ENCODE peak calls at places on chromosomes 1 and 21, in five cellular contexts. M, N, V, Q and U are unnamed samples.

GRCh38 chr1:21773585-21773984 is 9.4 kb downstream of the USP48 start:
- DNase-seq in N (no peak), M (no peak), V (no peak), Q (peak), U (no peak)

GRCh38 chr1:41773144-41773571 is 145.6 kb downstream of the HIVEP3 start:
- DNase-seq in V (peak), N (peak), M (no peak), Q (no peak), U (no peak)

GRCh38 chr1:228802386-228803221 is 67.3 kb downstream of the RHOU start:
- DNase-seq in V (no peak), M (no peak), N (no peak), Q (no peak), U (no peak)

GRCh38 chr1:117180571-117180970 is 30.2 kb downstream of the VTCN1 start:
- DNase-seq in M (no peak), Q (no peak), V (no peak), N (no peak), U (no peak)

GRCh38 chr21:28193189-28193588 is 799.5 kb downstream of the LTN1 start:
- DNase-seq in Q (no peak), V (peak), M (peak), N (no peak), U (no peak)

GRCh38 chr1:65001238-65001792 is 35.0 kb upstream of the JAK1 start:
- DNase-seq in Q (no peak), N (peak), V (no peak), M (peak), U (no peak)

GRCh38 chr1:117563492-117563875 is 42.4 kb upstream of the TENT5C start:
- DNase-seq in Q (no peak), M (no peak), N (no peak), V (no peak), U (no peak)

GRCh38 chr1:117821782-117822447 is 107.5 kb downstream of the GDAP2 start:
- DNase-seq in N (peak), M (peak), V (peak), Q (peak), U (no peak)

GRCh38 chr1:181113061-181113695 is 24.7 kb downstream of the IER5 start:
- DNase-seq in Q (no peak), V (peak), N (peak), M (no peak), U (no peak)

GRCh38 chr21:34195365-34195764 is 122.0 kb downstream of the MRPS6 start:
- DNase-seq in N (no peak), V (no peak), Q (no peak), M (peak), U (no peak)

GRCh38 chr1:178684542-178685000 is 40.5 kb upstream of the RALGPS2 start:
- DNase-seq in V (peak), N (peak), Q (peak), M (no peak), U (no peak)

GRCh38 chr1:247273013-247273412 is 17.1 kb downstream of the VN1R5 start:
- DNase-seq in N (no peak), V (no peak), Q (no peak), M (no peak), U (no peak)

GRCh38 chr1:1324084-1324523 is 356 bp downstream of the INTS11 start:
- DNase-seq in N (no peak), M (no peak), V (no peak), Q (no peak), U (no peak)

GRCh38 chr1:201488817-201489581 is 17.9 kb downstream of the CSRP1 start:
- DNase-seq in V (peak), M (no peak), N (peak), Q (no peak), U (no peak)

GRCh38 chr1:58848818-58849411 is 65.1 kb upstream of the JUN start:
- DNase-seq in M (peak), V (peak), N (peak), Q (no peak), U (no peak)

GRCh38 chr1:169879034-169879835 is 14.5 kb downstream of the SCYL3 start:
- DNase-seq in N (peak), M (no peak), V (no peak), Q (no peak), U (no peak)

GRCh38 chr1:53878492-53879105 is 11.0 kb downstream of the YIPF1 start:
- DNase-seq in Q (peak), N (peak), M (peak), V (peak), U (no peak)

GRCh38 chr1:58062635-58063034 is 483.9 kb downstream of the OMA1 start:
- DNase-seq in N (no peak), V (no peak), M (no peak), Q (no peak), U (no peak)

GRCh38 chr1:114079596-114080190 is 74.0 kb downstream of the SYT6 start:
- DNase-seq in V (peak), M (no peak), N (no peak), Q (no peak), U (no peak)

GRCh38 chr1:157133431-157133830 is 4.8 kb downstream of the ETV3 start:
- DNase-seq in N (no peak), Q (no peak), V (no peak), M (no peak), U (no peak)

GRCh38 chr1:59143824-59144223 is 153.1 kb upstream of the FGGY start:
- DNase-seq in M (no peak), N (peak), Q (no peak), V (peak), U (no peak)

GRCh38 chr21:45575304-45575992 is 33.2 kb upstream of the SLC19A1 start:
- DNase-seq in N (no peak), Q (no peak), V (no peak), M (no peak), U (no peak)

GRCh38 chr1:24957016-24957807 is 27.1 kb upstream of the RUNX3 start:
- DNase-seq in M (no peak), V (no peak), N (no peak), Q (no peak), U (no peak)

GRCh38 chr1:44735992-44736391 is 3.6 kb upstream of the KIF2C start:
- DNase-seq in V (no peak), M (no peak), N (no peak), Q (no peak), U (no peak)

GRCh38 chr1:151858030-151858746 is 4.7 kb upstream of the THEM5 start:
- DNase-seq in M (no peak), Q (no peak), N (peak), V (no peak), U (no peak)

GRCh38 chr21:26572026-26572425 is 1.1 kb downstream of the CYYR1 start:
- DNase-seq in M (no peak), N (no peak), Q (no peak), V (no peak), U (no peak)

DNA sequence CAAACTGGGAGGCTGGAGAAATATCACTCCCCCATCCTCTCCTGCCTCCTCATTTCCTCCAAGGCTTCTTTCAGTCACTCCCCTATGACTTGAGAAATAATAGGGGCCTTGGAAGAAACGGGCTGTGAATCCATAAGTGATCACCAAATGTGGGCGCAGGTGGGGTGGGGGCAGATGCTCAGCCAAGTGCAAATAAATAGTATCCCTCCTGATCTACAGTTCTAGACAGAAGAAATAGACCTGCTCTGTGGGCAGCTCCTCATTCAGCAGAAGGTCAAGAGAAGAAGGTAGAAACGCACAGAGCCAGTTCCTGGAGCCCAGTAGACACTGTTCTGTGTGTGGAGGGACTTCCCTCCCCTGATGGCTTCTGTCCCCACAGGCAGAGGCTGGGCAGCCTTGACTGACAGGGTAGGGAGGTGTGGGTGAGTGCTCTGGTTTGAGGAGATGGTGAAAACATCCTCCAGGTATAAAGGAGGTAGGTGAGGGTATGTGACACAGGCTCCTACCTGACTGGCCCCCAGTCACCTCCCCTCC is 17.1 kb downstream of the PAX7 start:
- DNase-seq in Q (no peak), V (no peak), N (no peak), M (no peak), U (no peak)
- TF ChIP-seq EZH2 in Q (no peak), V (no peak), N (no peak), M (peak), U (no peak)

DNA sequence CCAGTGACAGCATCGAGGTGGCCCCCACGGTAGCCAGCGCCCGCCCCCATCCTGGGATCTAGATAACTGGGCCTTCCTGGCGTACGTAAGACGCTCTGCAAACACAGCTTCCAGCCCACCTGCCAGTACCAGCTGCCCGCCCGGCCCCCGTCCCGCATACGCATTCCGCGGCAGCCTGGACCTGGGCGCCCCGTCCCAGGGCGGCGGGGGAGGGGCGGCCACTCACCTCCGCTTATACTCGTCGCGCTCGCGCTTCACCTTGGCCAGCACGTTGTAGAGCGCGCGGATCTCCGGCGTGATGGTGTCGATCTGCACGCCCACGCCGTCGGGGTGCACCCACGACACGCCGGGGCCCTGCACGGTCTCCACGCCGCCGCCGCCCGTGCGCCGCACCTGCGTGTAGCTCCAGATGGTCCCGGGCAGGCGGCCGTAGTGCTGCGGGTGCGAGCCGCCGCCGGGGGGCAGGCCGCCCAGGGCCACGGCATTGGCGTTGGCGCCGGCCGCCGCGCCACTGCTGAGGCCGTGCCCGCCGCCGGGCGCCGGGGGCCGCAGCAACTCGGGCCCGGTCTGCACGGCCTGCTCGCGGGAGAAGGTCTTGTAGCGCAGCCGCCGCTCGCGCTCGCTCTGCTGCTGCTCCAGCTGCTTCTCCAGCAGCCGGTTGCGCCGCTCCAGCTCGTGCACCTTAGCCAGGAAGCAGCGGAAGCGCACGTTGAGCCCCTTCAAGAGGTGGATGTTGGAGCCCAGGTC is 861 bp downstream of the IFFO2 start:
- DNase-seq in M (peak), Q (peak), N (no peak), V (peak), U (no peak)
- TF ChIP-seq EZH2 in M (no peak), Q (no peak), N (no peak), V (no peak), U (no peak)

DNA sequence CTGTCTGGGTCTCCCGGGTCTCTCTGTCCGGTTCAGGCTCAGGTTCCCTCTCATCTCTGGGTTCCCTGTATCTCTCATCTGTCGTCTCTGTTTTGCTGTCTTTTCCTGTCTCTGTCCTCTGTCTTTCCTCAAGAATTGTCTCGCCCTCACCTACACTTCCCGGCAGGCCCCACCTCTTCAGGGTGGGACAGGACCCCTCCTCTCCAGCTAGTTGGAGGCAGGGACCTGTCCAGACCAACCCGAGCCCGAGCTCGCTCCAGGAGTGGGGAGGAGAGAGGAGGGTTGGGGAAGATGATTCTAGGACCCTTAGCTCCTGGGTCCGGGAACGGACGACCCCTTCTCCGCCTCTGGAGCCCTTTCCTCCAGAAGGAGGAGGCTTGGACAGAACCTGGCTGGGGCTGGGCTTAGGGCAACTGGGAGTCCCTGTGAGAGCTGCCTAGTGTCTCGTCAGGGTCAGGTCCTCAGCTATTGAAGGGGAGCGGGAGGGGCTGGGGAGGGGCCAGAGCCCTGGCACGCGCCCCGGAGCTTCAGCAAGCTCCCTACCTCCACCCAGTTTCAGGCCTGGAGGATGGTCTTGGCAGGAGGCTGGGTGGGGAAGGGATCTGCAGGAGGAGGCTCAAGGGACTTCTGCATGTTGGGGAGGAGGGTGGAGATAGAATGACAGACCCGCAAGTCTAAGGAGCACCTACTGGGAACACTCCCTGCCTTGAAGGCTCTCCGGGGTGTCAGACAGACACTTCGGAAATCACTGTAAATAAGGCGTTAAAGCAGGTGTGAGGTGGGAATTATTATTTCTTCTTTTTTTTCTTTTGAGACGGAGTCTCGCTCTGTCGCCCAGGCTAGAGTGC is 26.3 kb upstream of the EPB41 start:
- DNase-seq in N (peak), M (peak), Q (no peak), V (no peak), U (no peak)
- TF ChIP-seq EZH2 in N (no peak), M (no peak), Q (no peak), V (no peak), U (no peak)

DNA sequence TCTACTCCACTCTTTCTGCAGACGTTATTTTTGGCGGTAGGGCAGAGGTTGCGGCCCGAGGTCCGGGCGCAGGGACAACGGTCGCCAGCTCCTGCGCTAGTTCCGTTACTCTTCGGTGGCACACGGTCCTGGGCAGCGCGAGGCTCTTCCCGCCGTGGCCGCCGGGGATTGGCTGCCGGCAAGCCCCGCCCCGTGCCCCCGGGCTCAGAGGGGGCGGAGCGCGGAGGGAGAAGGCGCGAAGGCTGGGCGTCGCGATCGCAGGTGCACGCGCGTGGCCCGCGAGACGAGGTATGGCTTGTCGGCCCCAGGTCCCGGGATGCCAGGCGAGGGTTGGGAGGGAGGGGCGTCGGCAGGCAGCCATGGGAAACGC is 515 bp upstream of the SHE start:
- DNase-seq in Q (no peak), V (no peak), M (peak), N (no peak), U (no peak)
- TF ChIP-seq EZH2 in Q (no peak), V (no peak), M (no peak), N (no peak), U (no peak)

DNA sequence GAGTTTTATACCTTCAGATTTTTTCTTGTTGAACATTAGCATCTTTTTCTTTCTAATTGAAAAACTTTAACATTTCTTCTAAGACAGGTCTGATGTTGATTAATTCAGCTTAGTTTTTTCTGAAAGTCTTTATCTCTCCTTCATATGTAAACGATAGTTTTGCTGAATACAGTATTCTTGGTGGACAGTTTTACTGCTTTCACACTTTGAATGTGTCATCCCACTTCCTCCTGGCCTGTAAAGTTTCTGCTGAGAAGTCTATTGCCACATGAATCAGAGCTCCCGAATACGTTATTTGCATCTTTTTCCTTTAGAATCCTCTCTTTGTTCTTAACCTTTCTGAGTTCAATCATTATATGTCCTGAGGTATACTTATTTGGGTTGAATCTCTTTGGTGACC is 344.2 kb downstream of the OLFM3 start:
- DNase-seq in Q (no peak), N (no peak), M (peak), V (no peak), U (no peak)
- TF ChIP-seq EZH2 in Q (no peak), N (no peak), M (no peak), V (no peak), U (no peak)